ENCODE peak calls at places on chromosome 7, in four cellular contexts. I, V, Q and W are unnamed samples. For H3K4me1, the result is how much of the 10 kb centered on the place peaks cover.

GRCh38 chr7:5139998-5140397 is 50.0 kb upstream of the WIPI2 start:
- DNase-seq in Q (peak), V (peak), I (no peak), W (no peak)

GRCh38 chr7:49579408-49579807 is 194.0 kb upstream of the VWC2 start:
- DNase-seq in I (no peak), Q (no peak), V (no peak), W (no peak)

GRCh38 chr7:155778349-155778748 is 33.9 kb downstream of the SHH start:
- DNase-seq in V (no peak), Q (no peak), I (no peak), W (no peak)

GRCh38 chr7:116417593-116418345 is 81.8 kb upstream of the CAV2 start:
- DNase-seq in Q (no peak), V (peak), I (no peak), W (no peak)

GRCh38 chr7:56046728-56047445 is 4.4 kb downstream of the PSPH start:
- DNase-seq in I (no peak), Q (no peak), V (peak), W (no peak)

GRCh38 chr7:127392182-127392565 is 334 bp downstream of the ZNF800 start:
- DNase-seq in Q (peak), I (no peak), V (peak), W (peak)

GRCh38 chr7:9453521-9453920 is 1020.1 kb downstream of the NXPH1 start:
- DNase-seq in Q (no peak), V (no peak), I (no peak), W (no peak)

GRCh38 chr7:80439894-80440811 is 71.7 kb downstream of the GNAT3 start:
- DNase-seq in Q (no peak), I (no peak), V (peak), W (no peak)

GRCh38 chr7:26101471-26102151 is 50.4 kb upstream of the NFE2L3 start:
- DNase-seq in V (no peak), Q (peak), I (no peak), W (no peak)

GRCh38 chr7:135102372-135102771 is 45.5 kb upstream of the TMEM140 start:
- DNase-seq in I (no peak), Q (peak), V (no peak), W (no peak)

GRCh38 chr7:133871757-133872156 is 255.4 kb upstream of the LRGUK start:
- DNase-seq in V (no peak), Q (no peak), I (no peak), W (no peak)

GRCh38 chr7:98559958-98560357 is 57.1 kb upstream of the NPTX2 start:
- DNase-seq in Q (no peak), V (no peak), I (no peak), W (no peak)

GRCh38 chr7:1787241-1787640 is 117.2 kb downstream of the ELFN1 start:
- DNase-seq in Q (no peak), V (no peak), I (no peak), W (peak)

GRCh38 chr7:106916689-106917088 is 51.6 kb downstream of the PIK3CG start:
- DNase-seq in I (no peak), V (peak), Q (no peak), W (no peak)

GRCh38 chr7:20290505-20291111 is 40.1 kb upstream of the ITGB8 start:
- DNase-seq in Q (no peak), I (no peak), V (no peak), W (no peak)

GRCh38 chr7:15625456-15625855 is 61.0 kb downstream of the MEOX2 start:
- DNase-seq in Q (no peak), V (no peak), I (no peak), W (no peak)

GRCh38 chr7:39667354-39667923 is 44.1 kb downstream of the RALA start:
- DNase-seq in Q (no peak), I (no peak), V (no peak), W (no peak)

GRCh38 chr7:73719806-73720169 is 319 bp upstream of the STX1A start:
- DNase-seq in V (no peak), Q (no peak), I (no peak), W (no peak)
- H3K27ac ChIP-seq in V (no peak), Q (no peak), I (no peak), W (no peak)

GRCh38 chr7:143882611-143883078 is 19.3 kb downstream of the TCAF1 start:
- DNase-seq in Q (no peak), I (peak), V (peak), W (peak)
- H3K4me3 ChIP-seq in Q (no peak), I (peak), V (peak), W (peak)

DNA sequence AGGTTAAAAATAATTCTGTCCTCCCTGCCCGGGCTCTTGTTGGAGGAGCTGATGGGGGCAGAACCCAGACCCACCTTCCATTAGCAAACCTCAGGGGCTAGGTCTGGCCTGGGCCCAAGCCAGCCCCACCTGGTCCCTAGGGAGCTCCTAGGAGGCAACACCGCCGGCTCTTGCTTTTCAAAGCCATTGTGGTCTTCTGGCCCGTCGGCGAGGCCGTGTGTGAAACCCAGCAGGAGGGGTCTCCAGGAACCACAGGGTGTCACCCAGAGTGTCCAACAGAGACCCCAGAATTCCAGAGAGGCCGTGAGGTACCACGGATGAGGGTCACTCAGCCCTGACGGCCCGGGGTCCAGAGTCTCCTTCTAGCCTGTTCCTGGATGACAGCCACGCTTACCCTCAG is 16.6 kb upstream of the PDGFA start:
- DNase-seq in Q (no peak), I (no peak), V (no peak), W (no peak)
- H3K4me1 ChIP-seq in Q (under half), I (under half), V (under half), W (under half)

DNA sequence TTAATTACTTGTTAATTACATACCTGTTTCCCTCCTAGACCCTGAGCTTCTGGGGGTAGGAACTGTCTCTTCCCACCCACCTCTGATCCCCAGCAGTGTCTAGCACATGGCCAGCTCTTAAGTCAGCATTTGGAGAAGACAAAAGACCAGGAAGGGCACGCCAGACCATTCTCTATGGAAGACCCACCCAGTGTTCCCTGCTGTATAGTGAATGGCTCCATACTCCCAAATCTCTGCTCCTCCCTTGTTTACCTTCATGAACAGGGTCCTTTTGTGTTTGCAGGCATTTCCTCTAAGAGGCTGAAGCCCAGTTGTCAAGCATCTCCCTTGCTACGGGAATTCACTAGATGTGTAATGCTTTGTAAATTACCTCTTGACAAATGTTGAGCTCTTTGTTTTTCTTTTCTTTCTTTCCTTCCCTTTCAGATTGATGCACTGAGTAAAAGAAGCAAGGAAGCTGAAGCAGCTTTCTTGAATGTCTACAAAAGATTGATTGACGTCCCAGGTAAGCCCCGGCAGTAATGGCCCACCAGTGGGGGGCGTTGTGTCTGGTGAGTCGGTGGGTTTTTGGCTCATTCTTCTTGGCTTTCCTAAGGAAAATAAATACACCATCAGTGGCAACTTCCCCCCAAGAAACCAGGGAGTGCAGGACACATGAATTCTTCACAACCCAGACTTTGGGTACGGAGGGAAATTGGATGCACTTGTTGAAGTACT is 216.6 kb upstream of the SH2B2 start:
- DNase-seq in I (no peak), V (no peak), Q (no peak), W (no peak)
- H3K27ac ChIP-seq in I (no peak), V (no peak), Q (no peak), W (no peak)

DNA sequence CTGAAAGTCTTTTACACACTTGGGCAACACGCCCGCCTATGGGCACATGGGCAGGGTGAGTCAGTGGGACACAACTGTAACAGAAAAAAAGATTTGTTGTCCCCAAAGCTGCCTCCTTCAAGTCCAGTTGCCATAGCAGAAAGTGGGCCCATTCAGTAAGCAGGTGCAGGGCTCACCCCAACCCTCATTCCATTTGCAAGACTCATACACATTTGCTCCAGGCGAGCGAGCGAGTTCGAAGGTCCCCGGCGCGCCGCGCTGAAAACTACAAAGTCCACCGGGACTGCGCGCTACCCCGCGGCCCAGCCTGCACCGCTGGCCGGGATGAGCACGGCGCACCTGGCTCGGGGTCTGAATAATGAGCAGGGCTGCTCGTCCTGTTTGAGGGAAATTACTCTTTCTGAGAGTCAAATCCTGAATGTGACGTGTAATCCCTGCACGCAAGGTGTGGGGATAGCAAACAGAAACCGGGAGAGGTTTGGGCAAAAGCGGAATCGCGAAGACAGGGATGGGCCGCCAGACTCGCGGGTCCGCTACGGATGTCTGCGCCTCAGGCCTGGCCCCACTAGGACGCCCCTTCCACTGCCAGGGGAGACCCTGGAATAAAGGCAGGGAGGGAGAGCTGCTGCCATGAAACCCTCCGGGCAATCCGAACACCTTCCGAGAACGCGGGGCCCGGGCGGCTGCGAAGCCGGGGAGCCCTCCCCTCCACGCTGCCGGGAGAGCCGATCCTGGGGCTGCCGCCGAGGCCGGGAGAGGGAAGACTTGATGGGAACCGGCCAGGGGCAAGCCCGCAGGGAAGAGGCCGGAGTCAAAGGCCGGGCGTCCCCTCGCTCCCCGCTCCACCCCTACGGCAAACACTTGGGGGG is 982 bp downstream of the COBL start:
- DNase-seq in Q (no peak), V (no peak), I (peak), W (no peak)
- H3K4me3 ChIP-seq in Q (no peak), V (no peak), I (peak), W (peak)